ENCODE peak calls at places on chromosomes 13 and 19, in five cellular contexts. D is NCI-H2171; Q is fibroblast of the conjunctiva; T is activated naive CD4-positive, alpha-beta T cell treated with anti-CD3 and anti-CD28 coated beads, Interleukin-2, amount 10 ng/mL, durations not matched to agents 7 days and 5 days; A is left colon. X is an unnamed sample.

GRCh38 chr13:45119469-45119989 is 781 bp upstream of the GTF2F2 start:
- DNase-seq in D (no peak), Q (no peak), T (peak; percentile 71), A (no peak), X (no peak)

GRCh38 chr19:46192990-46193650 is 36.4 kb upstream of the IGFL1 start:
- DNase-seq in D (no peak), Q (no peak), T (no peak), A (no peak), X (no peak)

GRCh38 chr13:41019027-41019487 is at the start of gene ELF1:
- DNase-seq in D (no peak), Q (peak; percentile 40), T (peak; percentile 75), A (peak; percentile 80), X (no peak)

GRCh38 chr13:114089751-114090400 is 42.5 kb downstream of the RASA3 start:
- DNase-seq in D (no peak), Q (no peak), T (no peak), A (peak; percentile 25), X (no peak)

GRCh38 chr13:112510987-112511715 is 76.8 kb downstream of the TUBGCP3 start:
- DNase-seq in D (no peak), Q (no peak), T (no peak), A (no peak), X (no peak)

GRCh38 chr13:20188649-20189553 is 3.8 kb downstream of the GJB2 start:
- DNase-seq in D (no peak), Q (no peak), T (peak; percentile 38), A (peak; percentile 48), X (no peak)

GRCh38 chr19:33395561-33396550 is 22.3 kb downstream of the CEBPG start:
- DNase-seq in D (no peak), Q (no peak), T (no peak), A (no peak), X (no peak)

GRCh38 chr13:97975280-97975850 is 21.9 kb downstream of the IPO5 start:
- DNase-seq in D (peak; percentile 51), Q (no peak), T (no peak), A (no peak), X (no peak)

GRCh38 chr13:99527346-99527745 is 26.1 kb downstream of the TM9SF2 start:
- DNase-seq in D (no peak), Q (no peak), T (peak; percentile 59), A (no peak), X (no peak)

GRCh38 chr19:57227461-57227860 is 3.4 kb upstream of the AURKC start:
- DNase-seq in D (no peak), Q (no peak), T (no peak), A (no peak), X (no peak)

GRCh38 chr19:3343619-3344502 is 22.5 kb upstream of the NFIC start:
- DNase-seq in D (peak; percentile 41), Q (peak; percentile 72), T (peak; percentile 51), A (peak; percentile 84), X (peak; percentile 48)

GRCh38 chr19:22935151-22935550 is 67.8 kb downstream of the ZNF728 start:
- DNase-seq in D (no peak), Q (no peak), T (no peak), A (no peak), X (no peak)

GRCh38 chr13:21583496-21583895 is 20.5 kb downstream of the MICU2 start:
- DNase-seq in D (no peak), Q (no peak), T (no peak), A (no peak), X (no peak)

GRCh38 chr13:81683526-81683925 is 1342.6 kb upstream of the SPRY2 start:
- DNase-seq in D (no peak), Q (no peak), T (no peak), A (no peak), X (no peak)

GRCh38 chr13:113748101-113748861 is 10.7 kb upstream of the TMEM255B start:
- DNase-seq in D (no peak), Q (no peak), T (no peak), A (no peak), X (no peak)

GRCh38 chr13:81409284-81409683 is 1068.4 kb upstream of the SPRY2 start:
- DNase-seq in D (no peak), Q (no peak), T (no peak), A (no peak), X (no peak)

GRCh38 chr19:46678110-46678732 is 17.2 kb upstream of the DACT3 start:
- DNase-seq in D (no peak), Q (no peak), T (peak; percentile 74), A (peak; percentile 40), X (no peak)

GRCh38 chr13:94343243-94343585 is 136.3 kb downstream of the DCT start:
- DNase-seq in D (no peak), Q (no peak), T (no peak), A (no peak), X (no peak)

GRCh38 chr13:40624338-40624737 is 42.1 kb downstream of the FOXO1 start:
- DNase-seq in D (no peak), Q (no peak), T (no peak), A (no peak), X (no peak)

GRCh38 chr13:31172535-31172934 is 10.8 kb upstream of the HSPH1 start:
- DNase-seq in D (no peak), Q (peak; percentile 30), T (no peak), A (no peak), X (no peak)

GRCh38 chr13:93473441-93474270 is 247.0 kb downstream of the GPC6 start:
- DNase-seq in D (no peak), Q (no peak), T (no peak), A (peak; percentile 22), X (no peak)

GRCh38 chr19:56269348-56269747 is 3.2 kb upstream of the EDDM13 start:
- DNase-seq in D (no peak), Q (no peak), T (no peak), A (no peak), X (no peak)

GRCh38 chr19:35856546-35857149 is at the start of gene KIRREL2:
- DNase-seq in D (peak; percentile 49), Q (no peak), T (peak; percentile 61), A (no peak), X (no peak)

GRCh38 chr13:44854264-44855060 is 134.8 kb downstream of the NUFIP1 start:
- DNase-seq in D (no peak), Q (no peak), T (no peak), A (peak; percentile 80), X (no peak)

GRCh38 chr19:4557186-4557970 is 2.1 kb downstream of the SEMA6B start:
- DNase-seq in D (no peak), Q (no peak), T (peak; percentile 29), A (no peak), X (no peak)

GRCh38 chr19:46533085-46534081 is 37.7 kb upstream of the PNMA8B start:
- DNase-seq in D (no peak), Q (no peak), T (no peak), A (no peak), X (no peak)

GRCh38 chr13:111210488-111210887 is 95.4 kb downstream of the ARHGEF7 start:
- DNase-seq in D (no peak), Q (peak; percentile 72), T (no peak), A (no peak), X (no peak)

GRCh38 chr19:36140289-36141038 is 598 bp downstream of the CAPNS1 start:
- DNase-seq in D (peak; percentile 54), Q (no peak), T (peak; percentile 72), A (peak; percentile 62), X (peak; percentile 29)

GRCh38 chr13:44969858-44970484 is 19.3 kb downstream of the NUFIP1 start:
- DNase-seq in D (no peak), Q (peak; percentile 51), T (no peak), A (no peak), X (no peak)

X was measured in DMS 273 treated with DMSO at 0.1 percent for 48 hours.